ENCODE peak calls at places on chromosomes 5 and 9, in nine cellular contexts. V is adipocyte, M is NCI-H774, D is fibroblast of gingiva, O is endothelial cell of umbilical vein, J is non-pigmented ciliary epithelial cell, I is ecto neural progenitor cell, U is NCI-H1092 treated with DMSO at 0.1 percent for 48 hours, A is heart left ventricle. S is an unnamed sample.

GRCh38 chr5:136200130-136200529 is 7.2 kb upstream of the SMIM32 start:
- DNase-seq in V (no peak), M (no peak), D (no peak), O (no peak), J (no peak), I (peak; percentile 26), U (no peak), A (no peak), S (no peak)

GRCh38 chr9:15834541-15834940 is 281.7 kb downstream of the CCDC171 start:
- DNase-seq in V (no peak), M (no peak), D (no peak), O (no peak), J (no peak), I (no peak), U (peak; percentile 30), A (no peak), S (peak; percentile 45)

GRCh38 chr5:79209505-79209904 is 26.4 kb upstream of the JMY start:
- DNase-seq in V (no peak), M (no peak), D (no peak), O (no peak), J (no peak), I (no peak), U (no peak), A (no peak), S (no peak)

GRCh38 chr9:84447305-84447704 is 106.7 kb upstream of the SLC28A3 start:
- DNase-seq in V (no peak), M (no peak), D (no peak), O (no peak), J (no peak), I (no peak), U (no peak), A (no peak), S (no peak)

GRCh38 chr5:34707451-34708107 is 51.5 kb downstream of the RAI14 start:
- DNase-seq in V (no peak), M (no peak), D (no peak), O (peak; percentile 93), J (no peak), I (no peak), U (no peak), A (no peak), S (no peak)

GRCh38 chr5:446864-447263 is 3.9 kb downstream of the EXOC3 start:
- DNase-seq in V (peak; percentile 76), M (no peak), D (peak; percentile 34), O (peak; percentile 32), J (no peak), I (no peak), U (peak; percentile 23), A (peak; percentile 16), S (peak; percentile 38)

GRCh38 chr5:176628406-176629228 is 1.7 kb downstream of the SNCB start:
- DNase-seq in V (no peak), M (no peak), D (no peak), O (no peak), J (no peak), I (no peak), U (no peak), A (no peak), S (no peak)

GRCh38 chr9:134595014-134595413 is 46.6 kb upstream of the COL5A1 start:
- DNase-seq in V (no peak), M (no peak), D (no peak), O (no peak), J (no peak), I (no peak), U (no peak), A (no peak), S (no peak)

GRCh38 chr5:157516626-157517325 is 56.8 kb downstream of the NIPAL4 start:
- DNase-seq in V (peak; percentile 70), M (no peak), D (peak; percentile 73), O (no peak), J (peak; percentile 81), I (no peak), U (no peak), A (peak; percentile 82), S (no peak)

GRCh38 chr9:132588501-132589147 is 6.2 kb downstream of the BARHL1 start:
- DNase-seq in V (no peak), M (no peak), D (no peak), O (no peak), J (no peak), I (no peak), U (no peak), A (no peak), S (no peak)

GRCh38 chr9:76665458-76665857 is 98.8 kb upstream of the PCA3 start:
- DNase-seq in V (no peak), M (no peak), D (no peak), O (no peak), J (no peak), I (no peak), U (no peak), A (no peak), S (no peak)

GRCh38 chr9:109331353-109331752 is 10.5 kb upstream of the EPB41L4B start:
- DNase-seq in V (peak; percentile 35), M (no peak), D (peak; percentile 61), O (no peak), J (no peak), I (no peak), U (no peak), A (peak; percentile 58), S (no peak)

GRCh38 chr9:130884111-130884531 is 12.5 kb downstream of the QRFP start:
- DNase-seq in V (no peak), M (no peak), D (no peak), O (no peak), J (no peak), I (no peak), U (no peak), A (no peak), S (no peak)